ENCODE peak calls at places on chromosome 7, in six cellular contexts. One of them, this sample, is unnamed.

GRCh38 chr7:11170160-11170559 is 196.5 kb downstream of the PHF14 start:
- DNase-seq in mucosa of descending colon: no peak
- DNase-seq in nucleus accumbens: no peak
- DNase-seq in cardiac fibroblast: no peak
- DNase-seq in GM03348: no peak
- DNase-seq in KBM-7: no peak
- DNase-seq in this sample: no peak

GRCh38 chr7:17486835-17487234 is 188.4 kb downstream of the AHR start:
- DNase-seq in mucosa of descending colon: no peak
- DNase-seq in nucleus accumbens: no peak
- DNase-seq in cardiac fibroblast: no peak
- DNase-seq in GM03348: no peak
- DNase-seq in KBM-7: no peak
- DNase-seq in this sample: no peak

GRCh38 chr7:19957664-19958063 is 184.2 kb upstream of the TMEM196 start:
- DNase-seq in mucosa of descending colon: no peak
- DNase-seq in nucleus accumbens: no peak
- DNase-seq in cardiac fibroblast: peak
- DNase-seq in GM03348: peak
- DNase-seq in KBM-7: no peak
- DNase-seq in this sample: no peak

GRCh38 chr7:131581241-131582157 is 25.1 kb upstream of the PODXL start:
- DNase-seq in mucosa of descending colon: no peak
- DNase-seq in nucleus accumbens: no peak
- DNase-seq in cardiac fibroblast: peak
- DNase-seq in GM03348: no peak
- DNase-seq in KBM-7: no peak
- DNase-seq in this sample: peak

GRCh38 chr7:139560678-139561077 is 37.2 kb downstream of the CLEC2L start:
- DNase-seq in mucosa of descending colon: peak
- DNase-seq in nucleus accumbens: no peak
- DNase-seq in cardiac fibroblast: no peak
- DNase-seq in GM03348: no peak
- DNase-seq in KBM-7: no peak
- DNase-seq in this sample: no peak

GRCh38 chr7:108809356-108809755 is 239.7 kb downstream of the DNAJB9 start:
- DNase-seq in mucosa of descending colon: no peak
- DNase-seq in nucleus accumbens: no peak
- DNase-seq in cardiac fibroblast: no peak
- DNase-seq in GM03348: no peak
- DNase-seq in KBM-7: no peak
- DNase-seq in this sample: no peak

GRCh38 chr7:74418076-74418475 is 35.6 kb upstream of the GTF2IRD1 start:
- DNase-seq in mucosa of descending colon: no peak
- DNase-seq in nucleus accumbens: no peak
- DNase-seq in cardiac fibroblast: no peak
- DNase-seq in GM03348: no peak
- DNase-seq in KBM-7: no peak
- DNase-seq in this sample: no peak

GRCh38 chr7:91266067-91266930 is 2.1 kb downstream of the FZD1 start:
- DNase-seq in mucosa of descending colon: peak
- DNase-seq in nucleus accumbens: no peak
- DNase-seq in cardiac fibroblast: peak
- DNase-seq in GM03348: no peak
- DNase-seq in KBM-7: no peak
- DNase-seq in this sample: no peak

GRCh38 chr7:130867039-130867438 is 133.0 kb upstream of the KLF14 start:
- DNase-seq in mucosa of descending colon: no peak
- DNase-seq in nucleus accumbens: no peak
- DNase-seq in cardiac fibroblast: no peak
- DNase-seq in GM03348: no peak
- DNase-seq in KBM-7: no peak
- DNase-seq in this sample: no peak

GRCh38 chr7:10022957-10023356 is 950.7 kb upstream of the PHF14 start:
- DNase-seq in mucosa of descending colon: no peak
- DNase-seq in nucleus accumbens: peak
- DNase-seq in cardiac fibroblast: no peak
- DNase-seq in GM03348: no peak
- DNase-seq in KBM-7: no peak
- DNase-seq in this sample: peak

GRCh38 chr7:21579341-21580072 is 36.7 kb downstream of the DNAH11 start:
- DNase-seq in mucosa of descending colon: no peak
- DNase-seq in nucleus accumbens: no peak
- DNase-seq in cardiac fibroblast: no peak
- DNase-seq in GM03348: no peak
- DNase-seq in KBM-7: no peak
- DNase-seq in this sample: no peak

GRCh38 chr7:10677668-10678232 is 295.9 kb upstream of the PHF14 start:
- DNase-seq in mucosa of descending colon: no peak
- DNase-seq in nucleus accumbens: no peak
- DNase-seq in cardiac fibroblast: no peak
- DNase-seq in GM03348: no peak
- DNase-seq in KBM-7: peak
- DNase-seq in this sample: no peak

GRCh38 chr7:121269798-121270197 is 59.0 kb upstream of the WNT16 start:
- DNase-seq in mucosa of descending colon: no peak
- DNase-seq in nucleus accumbens: no peak
- DNase-seq in cardiac fibroblast: no peak
- DNase-seq in GM03348: no peak
- DNase-seq in KBM-7: no peak
- DNase-seq in this sample: no peak

GRCh38 chr7:35253680-35254495 is at the start of gene TBX20:
- DNase-seq in mucosa of descending colon: peak
- DNase-seq in nucleus accumbens: no peak
- DNase-seq in cardiac fibroblast: peak
- DNase-seq in GM03348: peak
- DNase-seq in KBM-7: peak
- DNase-seq in this sample: peak

GRCh38 chr7:76368190-76368589 is 9.4 kb upstream of the YWHAG start:
- DNase-seq in mucosa of descending colon: no peak
- DNase-seq in nucleus accumbens: no peak
- DNase-seq in cardiac fibroblast: no peak
- DNase-seq in GM03348: no peak
- DNase-seq in KBM-7: no peak
- DNase-seq in this sample: no peak

GRCh38 chr7:149723082-149723767 is 50.2 kb downstream of the ZNF467 start:
- DNase-seq in mucosa of descending colon: no peak
- DNase-seq in nucleus accumbens: no peak
- DNase-seq in cardiac fibroblast: no peak
- DNase-seq in GM03348: no peak
- DNase-seq in KBM-7: no peak
- DNase-seq in this sample: no peak

GRCh38 chr7:55242613-55243012 is 122.5 kb upstream of the LANCL2 start:
- DNase-seq in mucosa of descending colon: no peak
- DNase-seq in nucleus accumbens: no peak
- DNase-seq in cardiac fibroblast: no peak
- DNase-seq in GM03348: no peak
- DNase-seq in KBM-7: no peak
- DNase-seq in this sample: no peak

GRCh38 chr7:35519971-35520809 is 174.7 kb downstream of the HERPUD2 start:
- DNase-seq in mucosa of descending colon: no peak
- DNase-seq in nucleus accumbens: peak
- DNase-seq in cardiac fibroblast: peak
- DNase-seq in GM03348: peak
- DNase-seq in KBM-7: peak
- DNase-seq in this sample: peak

GRCh38 chr7:55552320-55553086 is 19.8 kb downstream of the VOPP1 start:
- DNase-seq in mucosa of descending colon: no peak
- DNase-seq in nucleus accumbens: peak
- DNase-seq in cardiac fibroblast: peak
- DNase-seq in GM03348: no peak
- DNase-seq in KBM-7: no peak
- DNase-seq in this sample: peak

GRCh38 chr7:151309306-151309705 is 32.3 kb upstream of the NUB1 start:
- DNase-seq in mucosa of descending colon: no peak
- DNase-seq in nucleus accumbens: no peak
- DNase-seq in cardiac fibroblast: peak
- DNase-seq in GM03348: peak
- DNase-seq in KBM-7: peak
- DNase-seq in this sample: no peak

GRCh38 chr7:17056491-17057142 is 174.8 kb upstream of the AGR3 start:
- DNase-seq in mucosa of descending colon: no peak
- DNase-seq in nucleus accumbens: no peak
- DNase-seq in cardiac fibroblast: peak
- DNase-seq in GM03348: peak
- DNase-seq in KBM-7: no peak
- DNase-seq in this sample: no peak

GRCh38 chr7:45579386-45579785 is 5.2 kb downstream of the ADCY1 start:
- DNase-seq in mucosa of descending colon: no peak
- DNase-seq in nucleus accumbens: no peak
- DNase-seq in cardiac fibroblast: no peak
- DNase-seq in GM03348: no peak
- DNase-seq in KBM-7: no peak
- DNase-seq in this sample: no peak

GRCh38 chr7:46109447-46109846 is 188.4 kb upstream of the IGFBP3 start:
- DNase-seq in mucosa of descending colon: no peak
- DNase-seq in nucleus accumbens: no peak
- DNase-seq in cardiac fibroblast: peak
- DNase-seq in GM03348: no peak
- DNase-seq in KBM-7: no peak
- DNase-seq in this sample: no peak

GRCh38 chr7:148701414-148701813 is 2.7 kb downstream of the CUL1 start:
- DNase-seq in mucosa of descending colon: no peak
- DNase-seq in nucleus accumbens: no peak
- DNase-seq in cardiac fibroblast: peak
- DNase-seq in GM03348: peak
- DNase-seq in KBM-7: peak
- DNase-seq in this sample: peak

GRCh38 chr7:131145770-131146169 is 181.9 kb upstream of the MKLN1 start:
- DNase-seq in mucosa of descending colon: no peak
- DNase-seq in nucleus accumbens: no peak
- DNase-seq in cardiac fibroblast: no peak
- DNase-seq in GM03348: no peak
- DNase-seq in KBM-7: no peak
- DNase-seq in this sample: no peak

GRCh38 chr7:139361523-139361922 is 1.8 kb downstream of the LUC7L2 start:
- DNase-seq in mucosa of descending colon: no peak
- DNase-seq in nucleus accumbens: no peak
- DNase-seq in cardiac fibroblast: no peak
- DNase-seq in GM03348: no peak
- DNase-seq in KBM-7: no peak
- DNase-seq in this sample: peak

GRCh38 chr7:84302949-84303348 is 108.4 kb upstream of the SEMA3A start:
- DNase-seq in mucosa of descending colon: no peak
- DNase-seq in nucleus accumbens: no peak
- DNase-seq in cardiac fibroblast: no peak
- DNase-seq in GM03348: no peak
- DNase-seq in KBM-7: no peak
- DNase-seq in this sample: no peak

GRCh38 chr7:30968294-30968693 is 4.5 kb downstream of the GHRHR start:
- DNase-seq in mucosa of descending colon: no peak
- DNase-seq in nucleus accumbens: no peak
- DNase-seq in cardiac fibroblast: no peak
- DNase-seq in GM03348: no peak
- DNase-seq in KBM-7: no peak
- DNase-seq in this sample: no peak

GRCh38 chr7:155644971-155645509 is 579 bp downstream of the RBM33 start:
- DNase-seq in mucosa of descending colon: peak
- DNase-seq in nucleus accumbens: peak
- DNase-seq in cardiac fibroblast: peak
- DNase-seq in GM03348: peak
- DNase-seq in KBM-7: peak
- DNase-seq in this sample: peak

GRCh38 chr7:130144632-130145171 is 60.5 kb downstream of the TMEM209 start:
- DNase-seq in mucosa of descending colon: no peak
- DNase-seq in nucleus accumbens: no peak
- DNase-seq in cardiac fibroblast: peak
- DNase-seq in GM03348: peak
- DNase-seq in KBM-7: no peak
- DNase-seq in this sample: no peak

GRCh38 chr7:140607441-140607989 is 33.1 kb downstream of the DENND2A start:
- DNase-seq in mucosa of descending colon: peak
- DNase-seq in nucleus accumbens: peak
- DNase-seq in cardiac fibroblast: peak
- DNase-seq in GM03348: peak
- DNase-seq in KBM-7: no peak
- DNase-seq in this sample: no peak

GRCh38 chr7:71220210-71220695 is 88.3 kb downstream of the GALNT17 start:
- DNase-seq in mucosa of descending colon: no peak
- DNase-seq in nucleus accumbens: no peak
- DNase-seq in cardiac fibroblast: no peak
- DNase-seq in GM03348: no peak
- DNase-seq in KBM-7: no peak
- DNase-seq in this sample: no peak

GRCh38 chr7:142855756-142856564 is 1.1 kb downstream of the EPHB6 start:
- DNase-seq in mucosa of descending colon: peak
- DNase-seq in nucleus accumbens: peak
- DNase-seq in cardiac fibroblast: peak
- DNase-seq in GM03348: no peak
- DNase-seq in KBM-7: no peak
- DNase-seq in this sample: no peak

GRCh38 chr7:101922631-101923275 is 105.3 kb downstream of the CUX1 start:
- DNase-seq in mucosa of descending colon: no peak
- DNase-seq in nucleus accumbens: no peak
- DNase-seq in cardiac fibroblast: no peak
- DNase-seq in GM03348: no peak
- DNase-seq in KBM-7: no peak
- DNase-seq in this sample: no peak

GRCh38 chr7:100949227-100949930 is at the start of gene MUC3A:
- DNase-seq in mucosa of descending colon: peak
- DNase-seq in nucleus accumbens: no peak
- DNase-seq in cardiac fibroblast: no peak
- DNase-seq in GM03348: no peak
- DNase-seq in KBM-7: no peak
- DNase-seq in this sample: no peak

GRCh38 chr7:150923191-150923590 is 54.9 kb downstream of the KCNH2 start:
- DNase-seq in mucosa of descending colon: no peak
- DNase-seq in nucleus accumbens: no peak
- DNase-seq in cardiac fibroblast: no peak
- DNase-seq in GM03348: no peak
- DNase-seq in KBM-7: no peak
- DNase-seq in this sample: peak

GRCh38 chr7:24979470-24979862 is 512 bp downstream of the OSBPL3 start:
- DNase-seq in mucosa of descending colon: peak
- DNase-seq in nucleus accumbens: peak
- DNase-seq in cardiac fibroblast: peak
- DNase-seq in GM03348: peak
- DNase-seq in KBM-7: peak
- DNase-seq in this sample: peak

GRCh38 chr7:44103941-44104879 is at the start of gene AEBP1:
- DNase-seq in mucosa of descending colon: peak
- DNase-seq in nucleus accumbens: no peak
- DNase-seq in cardiac fibroblast: peak
- DNase-seq in GM03348: peak
- DNase-seq in KBM-7: no peak
- DNase-seq in this sample: peak